ENCODE peak calls at places on chromosomes 1 and 21, in five cellular contexts. One of them, this sample, is unnamed.

GRCh38 chr1:38094711-38095336 is 48.2 kb upstream of the POU3F1 start:
- DNase-seq in kidney tubule cell: no peak
- DNase-seq in ascending aorta: no peak
- DNase-seq in right cardiac atrium: no peak
- DNase-seq in fibroblast of lung: no peak
- DNase-seq in this sample: no peak

GRCh38 chr1:246302251-246302625 is 204.8 kb downstream of the SMYD3 start:
- DNase-seq in right cardiac atrium: no peak
- DNase-seq in ascending aorta: no peak
- DNase-seq in fibroblast of lung: peak
- DNase-seq in kidney tubule cell: no peak
- DNase-seq in this sample: no peak

GRCh38 chr1:181044449-181044966 is 10.7 kb downstream of the MR1 start:
- DNase-seq in fibroblast of lung: no peak
- DNase-seq in kidney tubule cell: peak
- DNase-seq in ascending aorta: no peak
- DNase-seq in right cardiac atrium: no peak
- DNase-seq in this sample: peak

GRCh38 chr1:167602840-167603239 is 27.2 kb upstream of the RCSD1 start:
- DNase-seq in ascending aorta: no peak
- DNase-seq in fibroblast of lung: no peak
- DNase-seq in right cardiac atrium: no peak
- DNase-seq in kidney tubule cell: no peak
- DNase-seq in this sample: no peak

GRCh38 chr1:179809506-179810366 is 66.6 kb downstream of the FAM163A start:
- DNase-seq in fibroblast of lung: peak
- DNase-seq in right cardiac atrium: peak
- DNase-seq in ascending aorta: peak
- DNase-seq in kidney tubule cell: peak
- DNase-seq in this sample: peak

GRCh38 chr1:165342588-165342987 is 13.9 kb downstream of the LMX1A start:
- DNase-seq in ascending aorta: no peak
- DNase-seq in fibroblast of lung: no peak
- DNase-seq in right cardiac atrium: no peak
- DNase-seq in kidney tubule cell: no peak
- DNase-seq in this sample: peak

GRCh38 chr1:47104816-47105215 is 32.4 kb upstream of the CYP4A22 start:
- DNase-seq in kidney tubule cell: peak
- DNase-seq in fibroblast of lung: no peak
- DNase-seq in right cardiac atrium: no peak
- DNase-seq in ascending aorta: no peak
- DNase-seq in this sample: peak

GRCh38 chr1:186574951-186575747 is 105.1 kb downstream of the PTGS2 start:
- DNase-seq in ascending aorta: no peak
- DNase-seq in fibroblast of lung: peak
- DNase-seq in kidney tubule cell: peak
- DNase-seq in right cardiac atrium: no peak
- DNase-seq in this sample: no peak

GRCh38 chr1:14019461-14019860 is 319.5 kb downstream of the PRDM2 start:
- DNase-seq in fibroblast of lung: no peak
- DNase-seq in kidney tubule cell: no peak
- DNase-seq in right cardiac atrium: no peak
- DNase-seq in ascending aorta: no peak
- DNase-seq in this sample: no peak

GRCh38 chr1:61753998-61754508 is 11.8 kb downstream of the PATJ start:
- DNase-seq in right cardiac atrium: no peak
- DNase-seq in kidney tubule cell: peak
- DNase-seq in ascending aorta: no peak
- DNase-seq in fibroblast of lung: no peak
- DNase-seq in this sample: no peak

GRCh38 chr1:159938221-159938852 is 7.1 kb downstream of the IGSF9 start:
- DNase-seq in right cardiac atrium: no peak
- DNase-seq in fibroblast of lung: no peak
- DNase-seq in ascending aorta: no peak
- DNase-seq in kidney tubule cell: no peak
- DNase-seq in this sample: peak

GRCh38 chr1:82392513-82392912 is 591.8 kb downstream of the ADGRL2 start:
- DNase-seq in ascending aorta: no peak
- DNase-seq in kidney tubule cell: peak
- DNase-seq in fibroblast of lung: peak
- DNase-seq in right cardiac atrium: no peak
- DNase-seq in this sample: peak

GRCh38 chr21:20902511-20902910 is 95.7 kb upstream of the NCAM2 start:
- DNase-seq in ascending aorta: no peak
- DNase-seq in kidney tubule cell: no peak
- DNase-seq in fibroblast of lung: no peak
- DNase-seq in right cardiac atrium: no peak
- DNase-seq in this sample: no peak

GRCh38 chr1:196418772-196419171 is 189.5 kb downstream of the KCNT2 start:
- DNase-seq in fibroblast of lung: no peak
- DNase-seq in right cardiac atrium: no peak
- DNase-seq in ascending aorta: no peak
- DNase-seq in kidney tubule cell: no peak
- DNase-seq in this sample: no peak

GRCh38 chr1:36217667-36218066 is 6.6 kb upstream of the THRAP3 start:
- DNase-seq in ascending aorta: no peak
- DNase-seq in fibroblast of lung: peak
- DNase-seq in kidney tubule cell: peak
- DNase-seq in right cardiac atrium: no peak
- DNase-seq in this sample: peak

GRCh38 chr1:6245869-6246496 is 2.0 kb downstream of the HES3 start:
- DNase-seq in kidney tubule cell: no peak
- DNase-seq in ascending aorta: peak
- DNase-seq in right cardiac atrium: peak
- DNase-seq in fibroblast of lung: no peak
- DNase-seq in this sample: peak

GRCh38 chr1:46152021-46152420 is 19.6 kb upstream of the PIK3R3 start:
- DNase-seq in fibroblast of lung: peak
- DNase-seq in ascending aorta: no peak
- DNase-seq in right cardiac atrium: no peak
- DNase-seq in kidney tubule cell: peak
- DNase-seq in this sample: no peak

GRCh38 chr1:204929487-204930185 is 59.0 kb downstream of the NFASC start:
- DNase-seq in kidney tubule cell: no peak
- DNase-seq in right cardiac atrium: no peak
- DNase-seq in ascending aorta: peak
- DNase-seq in fibroblast of lung: no peak
- DNase-seq in this sample: no peak

GRCh38 chr21:29586696-29587095 is 288.0 kb downstream of the BACH1 start:
- DNase-seq in kidney tubule cell: no peak
- DNase-seq in fibroblast of lung: no peak
- DNase-seq in ascending aorta: no peak
- DNase-seq in right cardiac atrium: no peak
- DNase-seq in this sample: no peak

GRCh38 chr1:236980673-236981072 is 23.6 kb downstream of the MT1HL1 start:
- DNase-seq in fibroblast of lung: no peak
- DNase-seq in ascending aorta: peak
- DNase-seq in kidney tubule cell: no peak
- DNase-seq in right cardiac atrium: no peak
- DNase-seq in this sample: no peak

GRCh38 chr1:37739222-37739621 is 25.7 kb downstream of the EPHA10 start:
- DNase-seq in right cardiac atrium: no peak
- DNase-seq in fibroblast of lung: no peak
- DNase-seq in kidney tubule cell: peak
- DNase-seq in ascending aorta: no peak
- DNase-seq in this sample: peak

GRCh38 chr1:78104322-78104721 is 58.6 kb downstream of the GIPC2 start:
- DNase-seq in ascending aorta: no peak
- DNase-seq in kidney tubule cell: no peak
- DNase-seq in fibroblast of lung: peak
- DNase-seq in right cardiac atrium: no peak
- DNase-seq in this sample: no peak

GRCh38 chr21:29343517-29343916 is 44.8 kb downstream of the BACH1 start:
- DNase-seq in kidney tubule cell: no peak
- DNase-seq in ascending aorta: no peak
- DNase-seq in right cardiac atrium: no peak
- DNase-seq in fibroblast of lung: peak
- DNase-seq in this sample: no peak

GRCh38 chr1:243882276-243882675 is 32.2 kb upstream of the AKT3 start:
- DNase-seq in fibroblast of lung: peak
- DNase-seq in kidney tubule cell: peak
- DNase-seq in right cardiac atrium: no peak
- DNase-seq in ascending aorta: no peak
- DNase-seq in this sample: peak

This sample was measured in epithelial cell of esophagus.